ENCODE peak calls at places on chromosomes 6 and 20, in eight cellular contexts. G is kidney, V is mucosa of descending colon, M is vagina, T is cardiac fibroblast, S is cardiac muscle cell, A is GM06990, Q is HL-60. R is an unnamed sample.

GRCh38 chr20:934186-934840 is 18.2 kb upstream of the ANGPT4 start:
- DNase-seq in G (no peak), S (no peak), V (no peak), T (no peak), M (no peak), A (no peak), Q (no peak), R (no peak)

GRCh38 chr6:139603554-139603953 is 229.1 kb upstream of the CITED2 start:
- DNase-seq in V (no peak), Q (no peak), S (no peak), G (no peak), A (no peak), T (no peak), M (no peak), R (peak)

GRCh38 chr20:47509104-47509661 is 7.5 kb downstream of the NCOA3 start:
- DNase-seq in T (no peak), G (no peak), Q (no peak), M (peak), S (no peak), A (no peak), V (no peak), R (no peak)

GRCh38 chr6:167919349-167919748 is 78.1 kb upstream of the KIF25 start:
- DNase-seq in A (no peak), M (no peak), S (no peak), V (no peak), G (no peak), Q (no peak), T (no peak), R (no peak)

GRCh38 chr6:56683882-56684281 is 41.2 kb upstream of the DST start:
- DNase-seq in A (no peak), S (peak), T (peak), G (no peak), Q (no peak), V (no peak), M (no peak), R (peak)

GRCh38 chr6:155380666-155381332 is 66.5 kb upstream of the TFB1M start:
- DNase-seq in A (no peak), Q (no peak), G (no peak), S (no peak), M (no peak), T (no peak), V (no peak), R (no peak)

GRCh38 chr6:133891814-133892443 is 3.0 kb downstream of the TCF21 start:
- DNase-seq in A (no peak), G (no peak), T (no peak), M (no peak), Q (no peak), S (no peak), V (no peak), R (no peak)

GRCh38 chr20:41650221-41650948 is 32.2 kb upstream of the CHD6 start:
- DNase-seq in T (no peak), Q (no peak), S (no peak), G (no peak), V (no peak), M (no peak), A (no peak), R (no peak)

GRCh38 chr20:58651823-58652605 is 931 bp downstream of the STX16 start:
- DNase-seq in V (peak), T (peak), M (peak), S (peak), A (peak), Q (peak), G (peak), R (peak)

GRCh38 chr6:21502682-21503081 is 90.9 kb upstream of the SOX4 start:
- DNase-seq in T (no peak), G (no peak), Q (no peak), M (no peak), S (no peak), A (no peak), V (no peak), R (no peak)

GRCh38 chr6:24537082-24537699 is 42.4 kb downstream of the ALDH5A1 start:
- DNase-seq in S (no peak), A (no peak), Q (no peak), T (no peak), M (no peak), G (no peak), V (no peak), R (no peak)

GRCh38 chr20:57398231-57398821 is 7.1 kb downstream of the RBM38 start:
- DNase-seq in Q (no peak), V (peak), M (no peak), A (peak), G (peak), S (no peak), T (no peak), R (no peak)

GRCh38 chr6:51459958-51460357 is 627.5 kb downstream of the PKHD1 start:
- DNase-seq in S (no peak), T (no peak), Q (no peak), G (no peak), M (no peak), A (peak), V (no peak), R (no peak)

GRCh38 chr20:17594443-17594842 is 24.6 kb downstream of the DSTN start:
- DNase-seq in V (no peak), G (no peak), T (peak), M (no peak), A (no peak), S (peak), Q (no peak), R (peak)

GRCh38 chr20:38920851-38921250 is 5.4 kb upstream of the FAM83D start:
- DNase-seq in V (no peak), T (no peak), M (no peak), S (no peak), A (no peak), Q (no peak), G (no peak), R (no peak)

GRCh38 chr20:3663031-3663701 is at the start of gene GFRA4:
- DNase-seq in Q (no peak), A (no peak), M (no peak), G (peak), S (no peak), V (no peak), T (no peak), R (no peak)

GRCh38 chr6:76852776-76853175 is 610.5 kb downstream of the HTR1B start:
- DNase-seq in S (peak), Q (no peak), A (no peak), G (no peak), M (no peak), T (peak), V (no peak), R (peak)

DNA sequence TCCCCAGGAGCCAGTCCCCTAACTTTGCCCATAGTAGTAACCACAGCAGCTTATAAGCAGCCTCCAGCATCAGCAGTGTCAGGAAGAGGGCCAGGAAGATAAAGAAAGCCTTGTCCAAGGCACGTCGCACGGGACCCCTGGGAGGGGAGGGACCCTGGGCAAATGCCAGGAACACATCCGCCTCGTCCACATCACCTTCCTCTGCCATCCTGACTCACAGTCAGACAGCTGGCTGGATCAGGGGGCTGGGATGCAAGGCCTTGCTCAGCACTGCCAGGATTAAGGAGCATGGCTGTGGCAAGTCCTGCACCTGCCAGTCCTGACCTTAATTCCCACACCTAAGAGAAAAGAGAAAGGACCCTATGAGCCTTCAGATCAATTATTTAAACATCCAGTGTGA is 11.5 kb upstream of the ZBTB22 start:
- DNase-seq in A (no peak), V (no peak), G (no peak), Q (no peak), M (no peak), S (no peak), T (no peak), R (no peak)
- H3K4me3 ChIP-seq in A (no peak), V (no peak), G (no peak), Q (no peak), M (no peak), S (no peak), T (no peak), R (no peak)

GRCh38 chr6:31158863-31159855 is 770 bp downstream of the TCF19 start:
- DNase-seq in S (peak), G (no peak), T (peak), V (no peak), A (peak), M (no peak), Q (peak), R (peak)
- TF ChIP-seq CTCF in S (no peak), G (no peak), T (peak), V (no peak), A (peak), M (no peak), Q (no peak), R (no peak)

GRCh38 chr6:3746696-3747095 is 4.8 kb downstream of the PXDC1 start:
- DNase-seq in V (no peak), Q (no peak), M (no peak), A (no peak), G (no peak), T (no peak), S (no peak), R (no peak)

GRCh38 chr6:3749390-3749978 is 2.0 kb downstream of the PXDC1 start:
- DNase-seq in A (no peak), G (peak), M (no peak), T (no peak), S (no peak), V (peak), Q (no peak), R (no peak)

GRCh38 chr6:3748726-3749389 is 2.7 kb downstream of the PXDC1 start:
- DNase-seq in G (no peak), T (no peak), V (no peak), M (no peak), Q (no peak), S (no peak), A (no peak), R (no peak)

GRCh38 chr6:3747100-3747737 is 4.3 kb downstream of the PXDC1 start:
- DNase-seq in G (peak), S (no peak), M (no peak), T (no peak), V (no peak), A (no peak), Q (no peak), R (no peak)

GRCh38 chr6:3748208-3748701 is 3.3 kb downstream of the PXDC1 start:
- DNase-seq in A (no peak), Q (no peak), G (peak), M (no peak), T (peak), S (peak), V (peak), R (peak)
- H3K4me3 ChIP-seq in A (no peak), Q (no peak), G (no peak), M (peak), T (peak), S (no peak), V (no peak), R (peak)

DNA sequence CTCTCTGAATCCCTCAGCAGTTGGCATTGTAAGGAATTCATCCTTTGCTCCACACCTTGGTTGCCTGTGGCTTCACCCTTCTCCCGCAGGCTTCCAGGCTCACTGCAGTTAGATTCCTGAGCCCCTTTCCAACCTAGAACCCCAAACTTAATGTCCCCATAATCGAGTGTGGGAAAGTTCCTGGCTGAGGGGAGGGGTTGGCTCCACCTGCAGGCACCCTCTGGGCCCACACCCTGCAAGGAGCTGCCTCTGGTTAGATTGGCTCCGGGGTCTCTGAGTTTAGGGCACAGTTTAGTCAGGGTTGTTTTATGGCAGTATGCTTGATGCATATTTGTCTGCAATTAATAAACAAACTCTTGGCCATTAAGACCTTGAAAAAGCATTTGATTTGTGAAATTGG is 63.4 kb downstream of the MTHFD1L start:
- DNase-seq in G (no peak), T (no peak), A (no peak), S (no peak), V (no peak), Q (no peak), M (no peak), R (no peak)
- TF ChIP-seq CTCF in G (no peak), T (peak), A (peak), S (peak), V (no peak), Q (no peak), M (no peak), R (peak)

R was measured in fibroblast of mammary gland.